ENCODE peak calls at places on chromosomes 1 and 21, in seven cellular contexts. One of them, this sample, is unnamed.

GRCh38 chr1:231508941-231509340 is 19.5 kb upstream of the TSNAX start:
- DNase-seq in CD8-positive, alpha-beta T cell: no peak
- DNase-seq in K562: no peak
- DNase-seq in brain microvascular endothelial cell: no peak
- DNase-seq in fibroblast of the aortic adventitia: no peak
- DNase-seq in psoas muscle: no peak
- DNase-seq in stomach: no peak
- DNase-seq in this sample: no peak

GRCh38 chr1:17755120-17755519 is at the start of gene ACTL8:
- DNase-seq in CD8-positive, alpha-beta T cell: no peak
- DNase-seq in K562: peak
- DNase-seq in brain microvascular endothelial cell: no peak
- DNase-seq in fibroblast of the aortic adventitia: no peak
- DNase-seq in psoas muscle: no peak
- DNase-seq in stomach: no peak
- DNase-seq in this sample: no peak

GRCh38 chr1:145782166-145783099 is 41.5 kb downstream of the RNF115 start:
- DNase-seq in CD8-positive, alpha-beta T cell: no peak
- DNase-seq in K562: no peak
- DNase-seq in brain microvascular endothelial cell: peak
- DNase-seq in fibroblast of the aortic adventitia: peak
- DNase-seq in psoas muscle: no peak
- DNase-seq in stomach: no peak
- DNase-seq in this sample: peak

GRCh38 chr1:235730007-235730406 is 80.4 kb upstream of the GNG4 start:
- DNase-seq in CD8-positive, alpha-beta T cell: no peak
- DNase-seq in K562: no peak
- DNase-seq in brain microvascular endothelial cell: no peak
- DNase-seq in fibroblast of the aortic adventitia: no peak
- DNase-seq in psoas muscle: no peak
- DNase-seq in stomach: no peak
- DNase-seq in this sample: no peak

GRCh38 chr21:34640858-34641257 is 25.9 kb upstream of the RCAN1 start:
- DNase-seq in CD8-positive, alpha-beta T cell: no peak
- DNase-seq in K562: no peak
- DNase-seq in brain microvascular endothelial cell: peak
- DNase-seq in fibroblast of the aortic adventitia: peak
- DNase-seq in psoas muscle: no peak
- DNase-seq in stomach: no peak
- DNase-seq in this sample: peak

GRCh38 chr1:192538407-192539311 is 36.9 kb upstream of the RGS1 start:
- DNase-seq in CD8-positive, alpha-beta T cell: no peak
- DNase-seq in K562: no peak
- DNase-seq in brain microvascular endothelial cell: no peak
- DNase-seq in fibroblast of the aortic adventitia: peak
- DNase-seq in psoas muscle: no peak
- DNase-seq in stomach: no peak
- DNase-seq in this sample: peak

GRCh38 chr21:17775431-17776126 is 43.6 kb downstream of the C21orf91 start:
- DNase-seq in CD8-positive, alpha-beta T cell: peak
- DNase-seq in K562: no peak
- DNase-seq in brain microvascular endothelial cell: no peak
- DNase-seq in fibroblast of the aortic adventitia: no peak
- DNase-seq in psoas muscle: no peak
- DNase-seq in stomach: no peak
- DNase-seq in this sample: no peak

GRCh38 chr1:3363756-3364155 is 90.7 kb upstream of the ARHGEF16 start:
- DNase-seq in CD8-positive, alpha-beta T cell: no peak
- DNase-seq in K562: no peak
- DNase-seq in brain microvascular endothelial cell: no peak
- DNase-seq in fibroblast of the aortic adventitia: no peak
- DNase-seq in psoas muscle: no peak
- DNase-seq in stomach: no peak
- DNase-seq in this sample: no peak

GRCh38 chr1:199859525-199859924 is 168.0 kb upstream of the NR5A2 start:
- DNase-seq in CD8-positive, alpha-beta T cell: no peak
- DNase-seq in K562: no peak
- DNase-seq in brain microvascular endothelial cell: peak
- DNase-seq in fibroblast of the aortic adventitia: peak
- DNase-seq in psoas muscle: no peak
- DNase-seq in stomach: no peak
- DNase-seq in this sample: peak

GRCh38 chr21:44051462-44051941 is 39.4 kb downstream of the TRAPPC10 start:
- DNase-seq in CD8-positive, alpha-beta T cell: no peak
- DNase-seq in K562: no peak
- DNase-seq in brain microvascular endothelial cell: peak
- DNase-seq in fibroblast of the aortic adventitia: peak
- DNase-seq in psoas muscle: peak
- DNase-seq in stomach: no peak
- DNase-seq in this sample: no peak

GRCh38 chr1:216554934-216555333 is 131.7 kb upstream of the USH2A start:
- DNase-seq in CD8-positive, alpha-beta T cell: no peak
- DNase-seq in K562: no peak
- DNase-seq in brain microvascular endothelial cell: no peak
- DNase-seq in fibroblast of the aortic adventitia: no peak
- DNase-seq in psoas muscle: no peak
- DNase-seq in stomach: no peak
- DNase-seq in this sample: no peak

GRCh38 chr1:82775402-82776000 is 974.8 kb downstream of the ADGRL2 start:
- DNase-seq in CD8-positive, alpha-beta T cell: no peak
- DNase-seq in K562: peak
- DNase-seq in brain microvascular endothelial cell: peak
- DNase-seq in fibroblast of the aortic adventitia: peak
- DNase-seq in psoas muscle: no peak
- DNase-seq in stomach: no peak
- DNase-seq in this sample: peak

GRCh38 chr1:46137901-46138300 is 5.5 kb upstream of the PIK3R3 start:
- DNase-seq in CD8-positive, alpha-beta T cell: no peak
- DNase-seq in K562: no peak
- DNase-seq in brain microvascular endothelial cell: peak
- DNase-seq in fibroblast of the aortic adventitia: peak
- DNase-seq in psoas muscle: no peak
- DNase-seq in stomach: no peak
- DNase-seq in this sample: peak

GRCh38 chr21:44401386-44402160 is 48.2 kb downstream of the TRPM2 start:
- DNase-seq in CD8-positive, alpha-beta T cell: no peak
- DNase-seq in K562: no peak
- DNase-seq in brain microvascular endothelial cell: no peak
- DNase-seq in fibroblast of the aortic adventitia: no peak
- DNase-seq in psoas muscle: peak
- DNase-seq in stomach: no peak
- DNase-seq in this sample: no peak

GRCh38 chr1:89624314-89624713 is 8.6 kb upstream of the LRRC8C start:
- DNase-seq in CD8-positive, alpha-beta T cell: no peak
- DNase-seq in K562: no peak
- DNase-seq in brain microvascular endothelial cell: no peak
- DNase-seq in fibroblast of the aortic adventitia: no peak
- DNase-seq in psoas muscle: no peak
- DNase-seq in stomach: no peak
- DNase-seq in this sample: no peak

GRCh38 chr1:89627596-89627962 is 5.3 kb upstream of the LRRC8C start:
- DNase-seq in CD8-positive, alpha-beta T cell: no peak
- DNase-seq in K562: no peak
- DNase-seq in brain microvascular endothelial cell: no peak
- DNase-seq in fibroblast of the aortic adventitia: no peak
- DNase-seq in psoas muscle: no peak
- DNase-seq in stomach: no peak
- DNase-seq in this sample: no peak

GRCh38 chr1:89620664-89621063 is 12.3 kb upstream of the LRRC8C start:
- DNase-seq in CD8-positive, alpha-beta T cell: no peak
- DNase-seq in K562: no peak
- DNase-seq in brain microvascular endothelial cell: no peak
- DNase-seq in fibroblast of the aortic adventitia: no peak
- DNase-seq in psoas muscle: no peak
- DNase-seq in stomach: no peak
- DNase-seq in this sample: no peak

GRCh38 chr1:89624715-89625323 is 8.1 kb upstream of the LRRC8C start:
- DNase-seq in CD8-positive, alpha-beta T cell: no peak
- DNase-seq in K562: no peak
- DNase-seq in brain microvascular endothelial cell: no peak
- DNase-seq in fibroblast of the aortic adventitia: no peak
- DNase-seq in psoas muscle: no peak
- DNase-seq in stomach: no peak
- DNase-seq in this sample: no peak

GRCh38 chr1:89622895-89623294 is 10.0 kb upstream of the LRRC8C start:
- DNase-seq in CD8-positive, alpha-beta T cell: no peak
- DNase-seq in K562: no peak
- DNase-seq in brain microvascular endothelial cell: no peak
- DNase-seq in fibroblast of the aortic adventitia: no peak
- DNase-seq in psoas muscle: no peak
- DNase-seq in stomach: no peak
- DNase-seq in this sample: no peak
- TF ChIP-seq CTCF in CD8-positive, alpha-beta T cell: no peak
- TF ChIP-seq CTCF in K562: peak
- TF ChIP-seq CTCF in brain microvascular endothelial cell: peak
- TF ChIP-seq CTCF in fibroblast of the aortic adventitia: peak
- TF ChIP-seq CTCF in psoas muscle: no peak
- TF ChIP-seq CTCF in stomach: no peak
- TF ChIP-seq CTCF in this sample: peak

GRCh38 chr1:151132676-151133338 is 13.6 kb downstream of the SEMA6C start:
- DNase-seq in CD8-positive, alpha-beta T cell: no peak
- DNase-seq in K562: peak
- DNase-seq in brain microvascular endothelial cell: no peak
- DNase-seq in fibroblast of the aortic adventitia: no peak
- DNase-seq in psoas muscle: no peak
- DNase-seq in stomach: no peak
- DNase-seq in this sample: no peak

GRCh38 chr1:151131832-151132675 is 14.4 kb downstream of the SEMA6C start:
- DNase-seq in CD8-positive, alpha-beta T cell: no peak
- DNase-seq in K562: no peak
- DNase-seq in brain microvascular endothelial cell: no peak
- DNase-seq in fibroblast of the aortic adventitia: no peak
- DNase-seq in psoas muscle: peak
- DNase-seq in stomach: peak
- DNase-seq in this sample: no peak

GRCh38 chr1:151134396-151134795 is 12.0 kb downstream of the SEMA6C start:
- DNase-seq in CD8-positive, alpha-beta T cell: no peak
- DNase-seq in K562: no peak
- DNase-seq in brain microvascular endothelial cell: no peak
- DNase-seq in fibroblast of the aortic adventitia: no peak
- DNase-seq in psoas muscle: no peak
- DNase-seq in stomach: no peak
- DNase-seq in this sample: peak

GRCh38 chr1:151134991-151135390 is 11.4 kb downstream of the SEMA6C start:
- DNase-seq in CD8-positive, alpha-beta T cell: no peak
- DNase-seq in K562: no peak
- DNase-seq in brain microvascular endothelial cell: no peak
- DNase-seq in fibroblast of the aortic adventitia: no peak
- DNase-seq in psoas muscle: no peak
- DNase-seq in stomach: no peak
- DNase-seq in this sample: no peak

DNA sequence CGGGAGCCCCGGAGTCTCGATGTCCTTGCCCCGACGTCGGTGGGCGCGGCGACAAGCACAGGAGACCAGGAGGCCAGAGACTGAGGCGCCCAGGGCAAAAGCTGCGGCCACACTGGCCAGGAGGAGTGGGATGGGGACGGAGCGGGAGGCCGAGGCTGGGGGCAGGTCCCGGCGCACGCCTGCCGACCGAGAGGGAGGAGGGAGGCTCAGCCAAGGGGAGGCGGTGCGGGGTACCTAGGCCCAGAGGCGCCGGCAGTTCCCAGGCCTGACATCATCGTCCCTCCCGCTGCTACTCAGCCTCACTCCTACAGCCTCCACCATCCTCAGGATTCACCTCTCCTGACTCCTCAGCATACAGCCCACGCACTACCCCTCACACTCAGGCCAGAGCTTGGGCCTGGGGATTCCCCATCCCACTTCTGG is 13.1 kb downstream of the SEMA6C start:
- DNase-seq in CD8-positive, alpha-beta T cell: no peak
- DNase-seq in K562: peak
- DNase-seq in brain microvascular endothelial cell: no peak
- DNase-seq in fibroblast of the aortic adventitia: no peak
- DNase-seq in psoas muscle: no peak
- DNase-seq in stomach: no peak
- DNase-seq in this sample: no peak
- H3K4me3 ChIP-seq in CD8-positive, alpha-beta T cell: no peak
- H3K4me3 ChIP-seq in K562: no peak
- H3K4me3 ChIP-seq in brain microvascular endothelial cell: no peak
- H3K4me3 ChIP-seq in fibroblast of the aortic adventitia: no peak
- H3K4me3 ChIP-seq in psoas muscle: no peak
- H3K4me3 ChIP-seq in stomach: no peak
- H3K4me3 ChIP-seq in this sample: no peak

DNA sequence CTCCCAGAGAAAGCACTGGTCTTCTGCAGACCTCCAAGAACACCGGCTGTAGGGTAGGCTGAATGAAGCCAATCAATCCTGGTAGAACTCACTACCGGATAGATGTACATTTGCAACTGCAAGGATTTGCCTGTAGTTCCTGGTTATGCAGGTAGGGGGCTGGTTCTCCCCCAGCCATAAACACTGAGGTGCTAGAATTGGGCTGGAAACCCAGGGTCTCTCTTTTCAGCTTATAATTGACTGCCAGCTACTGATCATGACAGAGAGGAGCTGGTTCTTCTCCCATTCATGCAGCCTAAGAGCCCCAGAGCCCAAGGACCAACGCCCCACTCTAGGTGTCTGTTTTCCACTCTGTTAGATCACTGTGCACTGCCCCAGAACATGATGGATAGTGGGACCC is 21.5 kb upstream of the MTARC2 start:
- DNase-seq in CD8-positive, alpha-beta T cell: no peak
- DNase-seq in K562: peak
- DNase-seq in brain microvascular endothelial cell: no peak
- DNase-seq in fibroblast of the aortic adventitia: no peak
- DNase-seq in psoas muscle: no peak
- DNase-seq in stomach: no peak
- DNase-seq in this sample: no peak
- TF ChIP-seq CTCF in CD8-positive, alpha-beta T cell: no peak
- TF ChIP-seq CTCF in K562: peak
- TF ChIP-seq CTCF in brain microvascular endothelial cell: peak
- TF ChIP-seq CTCF in fibroblast of the aortic adventitia: peak
- TF ChIP-seq CTCF in psoas muscle: no peak
- TF ChIP-seq CTCF in stomach: no peak
- TF ChIP-seq CTCF in this sample: no peak

DNA sequence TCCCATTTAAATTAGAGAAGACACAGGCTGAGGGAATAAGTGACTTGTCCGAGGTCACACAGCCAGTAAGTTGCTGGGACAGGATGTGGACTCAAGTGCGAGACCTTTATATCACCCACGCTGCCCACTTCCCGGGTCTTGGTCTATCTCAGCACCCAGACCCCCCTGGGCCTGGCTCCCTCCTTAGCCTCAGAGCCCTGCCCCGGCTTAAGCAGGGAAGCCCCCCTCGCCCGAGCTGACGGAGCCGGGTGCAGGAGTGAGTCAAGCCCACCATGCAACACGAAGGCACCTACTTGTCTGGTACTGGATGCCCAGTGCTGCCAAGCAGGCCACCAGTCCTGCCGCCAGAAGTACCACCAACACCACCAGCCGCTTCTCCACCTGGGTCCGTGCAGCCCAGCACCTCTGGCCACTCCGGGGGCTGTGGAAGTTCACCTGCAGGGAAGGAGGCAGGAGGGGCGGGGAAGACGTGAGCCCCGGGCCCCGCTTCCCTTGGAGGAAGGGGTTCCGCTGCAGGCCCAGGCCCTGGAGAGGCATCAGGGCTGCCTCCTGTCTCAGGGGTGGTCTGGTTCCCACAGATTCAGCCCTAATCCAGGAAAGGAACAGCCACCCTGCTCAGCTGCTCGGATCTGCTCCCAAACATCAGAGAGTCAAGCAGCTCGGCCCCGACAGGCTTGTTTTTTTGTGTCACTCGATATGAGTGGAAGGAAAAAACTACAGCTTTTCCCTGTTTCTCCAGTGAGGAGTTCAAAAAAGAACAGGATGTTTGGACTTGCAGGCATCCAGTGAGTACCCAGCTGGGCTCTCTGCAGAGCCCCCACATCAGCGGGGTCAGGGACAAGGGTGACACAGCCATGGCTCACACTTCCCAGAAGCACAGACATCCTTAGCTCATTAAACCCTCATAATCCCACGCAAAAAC is 11.1 kb downstream of the ECE1 start:
- DNase-seq in CD8-positive, alpha-beta T cell: no peak
- DNase-seq in K562: no peak
- DNase-seq in brain microvascular endothelial cell: no peak
- DNase-seq in fibroblast of the aortic adventitia: no peak
- DNase-seq in psoas muscle: no peak
- DNase-seq in stomach: no peak
- DNase-seq in this sample: peak
- H3K4me3 ChIP-seq in CD8-positive, alpha-beta T cell: peak
- H3K4me3 ChIP-seq in K562: no peak
- H3K4me3 ChIP-seq in brain microvascular endothelial cell: peak
- H3K4me3 ChIP-seq in fibroblast of the aortic adventitia: no peak
- H3K4me3 ChIP-seq in psoas muscle: peak
- H3K4me3 ChIP-seq in stomach: no peak
- H3K4me3 ChIP-seq in this sample: no peak

This sample was measured in foreskin fibroblast.